ENCODE peak calls at places on chromosomes 4 and X, in six cellular contexts. W is fibroblast of lung, Q is IMR-90, G is MM.1S, F is adipocyte, K is colonic mucosa. U is an unnamed sample.

GRCh38 chrX:138748480-138748879 is 37.0 kb upstream of the FGF13 start:
- DNase-seq in W (peak; percentile 15), Q (peak; percentile 6), G (peak; percentile 32), F (peak; percentile 24), K (no peak), U (no peak)

GRCh38 chr4:92047209-92047877 is 256.4 kb upstream of the GRID2 start:
- DNase-seq in W (peak; percentile 51), Q (peak; percentile 1), G (no peak), F (peak; percentile 38), K (no peak), U (peak; percentile 46)

GRCh38 chr4:98633159-98633558 is 25.3 kb downstream of the TSPAN5 start:
- DNase-seq in W (no peak), Q (no peak), G (no peak), F (no peak), K (no peak), U (no peak)

GRCh38 chr4:48017108-48017527 is 546 bp downstream of the NIPAL1 start:
- DNase-seq in W (peak; percentile 17), Q (peak; percentile 66), G (no peak), F (peak; percentile 75), K (peak; percentile 63), U (peak; percentile 72)

GRCh38 chrX:110212299-110212698 is 105.6 kb downstream of the AMMECR1 start:
- DNase-seq in W (no peak), Q (peak; percentile 10), G (no peak), F (no peak), K (no peak), U (no peak)

GRCh38 chrX:84188320-84188834 is 378 bp upstream of the RPS6KA6 start:
- DNase-seq in W (peak; percentile 65), Q (peak; percentile 64), G (peak; percentile 65), F (peak; percentile 72), K (peak; percentile 53), U (peak; percentile 38)

GRCh38 chr4:108350332-108350731 is 181.6 kb upstream of the LEF1 start:
- DNase-seq in W (no peak), Q (no peak), G (no peak), F (no peak), K (no peak), U (no peak)

GRCh38 chrX:124994404-124994803 is 325.3 kb upstream of the TEX13C start:
- DNase-seq in W (no peak), Q (no peak), G (no peak), F (no peak), K (no peak), U (no peak)

GRCh38 chrX:105260291-105261043 is 40.0 kb upstream of the TEX13A start:
- DNase-seq in W (no peak), Q (no peak), G (no peak), F (no peak), K (no peak), U (no peak)

GRCh38 chr4:107743532-107743931 is 23.5 kb upstream of the PAPSS1 start:
- DNase-seq in W (no peak), Q (peak; percentile 18), G (peak; percentile 60), F (peak; percentile 17), K (no peak), U (no peak)

GRCh38 chr4:166301266-166301665 is 428.2 kb downstream of the TLL1 start:
- DNase-seq in W (no peak), Q (no peak), G (no peak), F (no peak), K (no peak), U (peak; percentile 84)

GRCh38 chrX:41664307-41665299 is 24.2 kb upstream of the GPR34 start:
- DNase-seq in W (no peak), Q (peak; percentile 19), G (peak; percentile 15), F (peak; percentile 42), K (no peak), U (no peak)

GRCh38 chr4:150010525-150011126 is 67.6 kb upstream of the DCLK2 start:
- DNase-seq in W (peak; percentile 79), Q (peak; percentile 72), G (peak; percentile 58), F (peak; percentile 74), K (peak; percentile 42), U (peak; percentile 58)

GRCh38 chr4:94603170-94603747 is 151.5 kb downstream of the PDLIM5 start:
- DNase-seq in W (peak; percentile 97), Q (peak; percentile 96), G (no peak), F (no peak), K (no peak), U (peak; percentile 74)

DNA sequence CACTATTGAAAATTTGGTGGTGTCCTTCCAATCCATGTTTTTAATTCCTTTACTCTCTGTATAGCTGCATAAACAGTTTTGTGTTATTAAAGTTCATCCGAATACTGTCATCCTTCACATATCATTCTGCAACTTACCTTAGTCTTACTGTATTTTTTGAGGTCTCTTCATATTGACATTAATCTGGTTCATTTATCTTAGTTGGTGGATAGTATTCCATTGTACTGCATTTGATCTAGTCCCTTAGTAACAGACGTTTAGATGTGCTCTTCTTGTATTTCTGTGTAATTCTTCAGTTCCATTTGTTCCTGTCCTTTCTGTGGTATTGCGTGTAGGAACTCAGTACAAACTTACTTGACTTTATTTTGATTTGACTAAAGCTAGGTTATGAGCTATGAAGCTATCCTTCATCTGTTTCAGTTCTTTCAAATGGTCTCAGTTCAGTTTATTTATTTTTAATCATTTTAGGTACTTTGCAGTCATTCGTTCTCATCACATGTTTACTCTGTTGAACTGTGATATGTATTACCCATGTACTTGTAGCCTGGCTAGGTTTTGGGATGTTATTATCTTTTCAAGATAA is 41.3 kb downstream of the RAPGEF2 start:
- DNase-seq in W (no peak), Q (no peak), G (no peak), F (no peak), K (no peak), U (no peak)
- H3K4me1 ChIP-seq in W (peaks cover 7% of the 10 kb centered on the region), Q (peaks cover 10% of the 10 kb centered on the region), G (no peaks in the 10 kb centered on the region), F (peaks cover 16% of the 10 kb centered on the region), K (no peaks in the 10 kb centered on the region), U (peaks cover 3% of the 10 kb centered on the region)

GRCh38 chr4:143405197-143405730 is 68.6 kb downstream of the GAB1 start:
- DNase-seq in W (no peak), Q (no peak), G (peak; percentile 35), F (no peak), K (no peak), U (no peak)

GRCh38 chr4:143404555-143404954 is 67.9 kb downstream of the GAB1 start:
- DNase-seq in W (no peak), Q (no peak), G (peak; percentile 54), F (no peak), K (no peak), U (no peak)

GRCh38 chr4:143407475-143407874 is 70.8 kb downstream of the GAB1 start:
- DNase-seq in W (peak; percentile 20), Q (no peak), G (no peak), F (no peak), K (no peak), U (no peak)

GRCh38 chr4:143403551-143403816 is 66.8 kb downstream of the GAB1 start:
- DNase-seq in W (no peak), Q (no peak), G (no peak), F (no peak), K (no peak), U (no peak)

DNA sequence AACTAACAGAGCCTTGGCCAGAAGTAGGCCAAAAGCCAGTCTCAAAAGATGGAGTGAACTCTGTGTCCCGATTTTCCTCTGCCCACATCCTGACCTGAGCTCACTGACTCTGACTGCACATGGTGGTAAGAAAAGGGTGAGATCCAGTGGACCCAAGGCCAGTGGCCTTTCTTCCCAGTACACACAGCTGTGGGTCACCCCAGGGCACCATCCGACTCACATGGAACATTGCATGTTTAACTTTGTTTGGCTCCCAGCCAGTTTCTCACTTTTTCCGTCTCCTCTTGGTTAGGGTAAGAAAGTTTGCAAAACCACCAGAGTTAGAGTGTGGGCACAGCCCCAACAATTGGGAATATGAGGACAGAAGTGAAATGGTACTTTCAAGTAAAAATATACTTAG is 69.8 kb downstream of the GAB1 start:
- DNase-seq in W (peak; percentile 96), Q (no peak), G (no peak), F (no peak), K (peak; percentile 60), U (peak; percentile 54)
- H3K9ac ChIP-seq in W (no peak overlapping the region), Q (no peak overlapping the region), G (no peak overlapping the region), F (peak overlapping the region; percentile 59), K (no peak overlapping the region), U (no peak overlapping the region)

GRCh38 chr4:4396628-4397440 is 9.9 kb downstream of the NSG1 start:
- DNase-seq in W (no peak), Q (peak; percentile 42), G (no peak), F (no peak), K (no peak), U (no peak)
- H3K4me1 ChIP-seq in W (no peaks in the 10 kb centered on the region), Q (peaks cover 29% of the 10 kb centered on the region), G (no peaks in the 10 kb centered on the region), F (no peaks in the 10 kb centered on the region), K (no peaks in the 10 kb centered on the region), U (peaks cover 4% of the 10 kb centered on the region)

DNA sequence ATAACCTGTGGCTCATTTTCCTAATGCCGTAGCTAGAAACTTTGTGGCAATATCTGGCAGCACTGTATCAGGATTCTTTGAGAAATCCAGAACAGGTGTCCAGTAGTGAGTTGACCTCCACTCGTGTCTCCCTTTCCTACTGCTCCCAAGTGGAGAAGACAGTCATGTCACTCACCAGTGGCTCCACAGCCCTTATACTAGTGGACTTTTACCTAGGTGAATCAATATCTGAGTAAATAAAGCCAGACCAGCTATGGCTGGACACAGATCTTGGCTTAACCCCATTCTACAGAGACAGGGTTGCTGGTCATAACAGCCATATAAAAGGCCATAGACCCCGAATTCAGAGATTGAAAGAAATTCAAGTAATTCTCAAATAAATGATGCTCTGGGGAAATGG is 46.5 kb upstream of the SHROOM4 start:
- DNase-seq in W (no peak), Q (no peak), G (no peak), F (no peak), K (no peak), U (no peak)
- H3K9ac ChIP-seq in W (no peak overlapping the region), Q (no peak overlapping the region), G (no peak overlapping the region), F (no peak overlapping the region), K (no peak overlapping the region), U (no peak overlapping the region)

GRCh38 chrX:131366387-131366786 is 77.3 kb upstream of the IGSF1 start:
- DNase-seq in W (peak; percentile 11), Q (no peak), G (peak; percentile 61), F (no peak), K (no peak), U (no peak)
- H3K4me1 ChIP-seq in W (no peaks in the 10 kb centered on the region), Q (no peaks in the 10 kb centered on the region), G (no peaks in the 10 kb centered on the region), F (no peaks in the 10 kb centered on the region), K (no peaks in the 10 kb centered on the region), U (no peaks in the 10 kb centered on the region)

GRCh38 chr4:8600686-8601085 is 8.1 kb downstream of the CPZ start:
- DNase-seq in W (no peak), Q (no peak), G (no peak), F (no peak), K (no peak), U (no peak)

GRCh38 chr4:8600266-8600665 is 7.7 kb downstream of the CPZ start:
- DNase-seq in W (no peak), Q (no peak), G (no peak), F (no peak), K (no peak), U (no peak)

GRCh38 chr4:8599091-8599460 is 6.5 kb downstream of the CPZ start:
- DNase-seq in W (no peak), Q (no peak), G (no peak), F (no peak), K (no peak), U (no peak)

GRCh38 chr4:8598391-8599090 is 6.0 kb downstream of the CPZ start:
- DNase-seq in W (no peak), Q (no peak), G (no peak), F (no peak), K (no peak), U (no peak)

DNA sequence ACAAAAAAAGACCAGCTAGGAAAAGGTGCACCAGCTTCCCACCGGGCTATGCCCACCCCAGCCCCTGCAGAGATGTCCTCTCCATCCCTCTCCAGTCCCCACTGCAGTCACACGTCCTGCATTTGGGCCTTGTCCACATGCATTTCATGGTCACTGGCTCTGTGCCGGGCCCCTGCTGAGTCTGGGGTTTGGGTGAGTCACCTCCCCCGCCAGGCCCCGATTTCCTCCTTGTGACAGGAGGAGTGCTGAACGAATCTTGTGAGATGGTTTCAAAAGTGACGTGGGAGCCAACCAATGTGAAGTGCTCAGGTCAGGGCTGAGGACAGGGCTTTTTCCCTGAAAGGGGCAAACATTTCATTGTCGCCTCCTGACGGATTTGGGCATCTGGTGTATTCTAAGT is 7.1 kb downstream of the CPZ start:
- DNase-seq in W (peak; percentile 54), Q (peak; percentile 82), G (no peak), F (peak; percentile 71), K (no peak), U (peak; percentile 89)
- H3K9ac ChIP-seq in W (no peak overlapping the region), Q (no peak overlapping the region), G (no peak overlapping the region), F (no peak overlapping the region), K (no peak overlapping the region), U (no peak overlapping the region)

U was measured in astrocyte.